ENCODE peak calls at places on chromosomes 16 and 17, in eight cellular contexts. Y, C, O, T, A, S, I and Q are unnamed samples. For H3K36me3, the result is how much of the 10 kb centered on the place peaks cover.

GRCh38 chr17:43579570-43580140 is 33.5 kb upstream of the ETV4 start:
- DNase-seq in S (no peak), A (no peak), T (no peak), O (no peak), Y (no peak), C (no peak), I (no peak), Q (no peak)

GRCh38 chr16:78684040-78684611 is 584.7 kb downstream of the WWOX start:
- DNase-seq in O (peak), S (no peak), Y (peak), A (no peak), T (no peak), C (peak), I (no peak), Q (no peak)

GRCh38 chr16:4686497-4687210 is 6.7 kb upstream of the NUDT16L1 start:
- DNase-seq in A (no peak), S (no peak), I (no peak), T (no peak), Y (peak), C (no peak), O (no peak), Q (no peak)

GRCh38 chr17:27446569-27447301 is 9.5 kb upstream of the KSR1 start:
- DNase-seq in Y (no peak), A (no peak), C (no peak), I (no peak), O (no peak), S (peak), T (no peak), Q (no peak)

GRCh38 chr17:45096141-45096540 is 35.0 kb downstream of the NMT1 start:
- DNase-seq in O (no peak), Y (no peak), S (no peak), T (no peak), A (no peak), I (no peak), C (no peak), Q (no peak)

GRCh38 chr16:733382-734207 is 6.7 kb downstream of the HAGHL start:
- DNase-seq in A (peak), I (no peak), S (peak), O (no peak), T (no peak), C (no peak), Y (peak), Q (no peak)

GRCh38 chr17:34658796-34659195 is 79.4 kb downstream of the TMEM132E start:
- DNase-seq in O (no peak), I (no peak), T (no peak), Y (no peak), A (no peak), C (no peak), S (no peak), Q (no peak)

GRCh38 chr16:86430814-86431213 is 79.5 kb upstream of the FOXF1 start:
- DNase-seq in S (no peak), T (no peak), Y (no peak), A (no peak), C (no peak), O (no peak), I (no peak), Q (no peak)

GRCh38 chr17:76584427-76585047 is 1.1 kb downstream of the ST6GALNAC2 start:
- DNase-seq in A (no peak), S (peak), T (no peak), C (no peak), Y (peak), O (no peak), I (no peak), Q (no peak)

GRCh38 chr16:74726736-74727135 is 26.1 kb upstream of the MLKL start:
- DNase-seq in O (peak), S (no peak), T (no peak), Y (no peak), C (no peak), A (peak), I (peak), Q (no peak)

GRCh38 chr17:245611-246010 is 64.2 kb upstream of the DOC2B start:
- DNase-seq in O (peak), T (no peak), A (no peak), I (no peak), C (peak), Y (peak), S (no peak), Q (no peak)

GRCh38 chr17:12789075-12789975 is at the start of gene ARHGAP44:
- DNase-seq in A (peak), S (peak), T (peak), Y (peak), O (peak), C (peak), I (no peak), Q (peak)

GRCh38 chr16:9381399-9381798 is 290.0 kb downstream of the HAPSTR1 start:
- DNase-seq in I (no peak), A (no peak), S (no peak), Y (no peak), C (no peak), T (no peak), O (no peak), Q (no peak)

GRCh38 chr17:49315551-49315951 is 46.5 kb downstream of the ZNF652 start:
- DNase-seq in C (peak), O (peak), T (peak), I (no peak), A (peak), S (peak), Y (peak), Q (peak)
- H3K4me3 ChIP-seq in C (no peak), O (peak), T (no peak), I (no peak), A (no peak), S (no peak), Y (no peak), Q (no peak)

GRCh38 chr17:21015564-21015963 is 27.2 kb downstream of the USP22 start:
- DNase-seq in T (no peak), I (no peak), C (no peak), A (no peak), S (no peak), Y (peak), O (no peak), Q (no peak)

GRCh38 chr17:21014498-21014897 is 28.3 kb downstream of the USP22 start:
- DNase-seq in Y (peak), O (no peak), S (no peak), C (no peak), I (no peak), T (no peak), A (no peak), Q (no peak)

GRCh38 chr17:21010705-21011596 is 31.9 kb downstream of the USP22 start:
- DNase-seq in Y (peak), S (no peak), I (no peak), C (no peak), A (no peak), T (no peak), O (no peak), Q (no peak)

GRCh38 chr17:21013983-21014382 is 28.8 kb downstream of the USP22 start:
- DNase-seq in S (no peak), O (no peak), T (no peak), Y (no peak), I (no peak), A (no peak), C (no peak), Q (no peak)

DNA sequence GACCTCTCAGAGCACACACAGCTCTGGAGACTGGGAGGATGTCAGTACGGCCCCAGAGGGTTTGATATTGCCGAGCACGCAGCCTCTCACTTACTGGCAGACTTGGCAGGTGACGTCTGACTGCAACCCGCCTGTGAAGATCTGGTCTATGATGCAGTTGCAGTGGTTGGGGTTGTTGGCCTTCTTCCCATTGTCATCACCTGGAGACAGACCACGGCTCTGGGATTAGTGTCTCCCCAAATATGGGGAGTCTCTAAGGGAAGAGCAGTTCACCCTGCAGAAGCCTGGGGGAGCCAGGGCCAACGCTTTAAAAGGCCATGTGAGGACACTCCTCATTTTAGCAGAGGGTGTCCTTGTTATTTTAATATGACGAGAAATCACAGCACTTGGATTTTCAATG is 30.1 kb downstream of the USP22 start:
- DNase-seq in I (no peak), C (no peak), S (no peak), A (no peak), O (no peak), T (no peak), Y (peak), Q (no peak)
- TF ChIP-seq POLR2AphosphoS5 in I (no peak), C (no peak), S (no peak), A (no peak), O (no peak), T (no peak), Y (peak), Q (no peak)

GRCh38 chr16:66824006-66824405 is 6.8 kb downstream of the NAE1 start:
- DNase-seq in I (no peak), Y (no peak), A (no peak), S (no peak), T (no peak), O (no peak), C (no peak), Q (no peak)
- H3K36me3 ChIP-seq in I (under half), Y (under half), A (under half), S (half or more), T (under half), O (under half), C (half or more), Q (under half)

GRCh38 chr17:78883090-78883532 is 19.9 kb downstream of the CEP295NL start:
- DNase-seq in I (no peak), A (no peak), O (peak), S (peak), C (peak), Y (peak), T (no peak), Q (peak)
- H3K4me3 ChIP-seq in I (no peak), A (no peak), O (peak), S (peak), C (peak), Y (peak), T (no peak), Q (peak)

DNA sequence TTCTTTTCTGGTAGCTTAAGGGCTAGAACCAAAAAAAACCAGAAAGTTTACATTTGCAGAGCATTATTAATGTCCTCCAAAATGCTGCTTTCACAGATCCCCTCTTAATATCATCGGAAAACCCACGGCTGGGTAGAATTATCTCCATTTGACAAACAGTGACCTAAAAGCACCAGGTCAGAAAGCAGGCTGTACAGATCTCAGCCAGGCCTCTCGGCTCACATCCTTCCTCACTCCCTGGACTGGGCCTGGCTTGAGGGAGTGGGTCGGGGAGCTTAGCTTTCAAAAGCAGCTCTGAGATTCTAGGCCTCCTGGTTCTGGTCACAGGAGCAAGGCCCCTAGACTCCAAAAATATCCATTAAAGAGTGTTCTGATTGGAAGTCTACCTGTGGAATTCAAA is 9.1 kb upstream of the SLC12A3 start:
- DNase-seq in S (no peak), O (no peak), Y (no peak), A (no peak), I (no peak), T (no peak), C (no peak), Q (no peak)
- TF ChIP-seq POLR2AphosphoS5 in S (no peak), O (no peak), Y (no peak), A (no peak), I (no peak), T (no peak), C (no peak), Q (no peak)

DNA sequence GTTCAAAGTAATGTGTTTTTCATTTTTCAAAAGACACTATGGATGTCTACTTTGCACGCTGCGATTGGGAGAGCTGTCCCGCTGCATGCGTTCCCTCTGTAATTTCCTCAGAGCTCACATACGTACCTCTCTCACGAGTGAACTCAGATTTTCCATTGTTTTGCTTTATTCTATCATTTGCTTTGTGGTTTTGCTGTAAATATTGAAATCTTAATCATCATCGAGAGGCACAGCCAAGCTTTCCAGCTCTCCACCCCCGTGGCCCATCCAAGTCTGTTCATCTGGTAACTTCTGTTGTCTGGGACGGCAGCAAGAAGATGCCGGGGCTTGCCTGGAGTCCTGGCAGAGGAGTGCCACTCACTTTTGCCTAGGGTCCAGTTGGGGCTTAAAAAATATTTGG is 21.1 kb downstream of the TMC6 start:
- DNase-seq in I (no peak), O (no peak), A (no peak), C (no peak), T (no peak), S (no peak), Y (peak), Q (no peak)
- H3K36me3 ChIP-seq in I (under half), O (under half), A (under half), C (under half), T (under half), S (under half), Y (under half), Q (under half)

DNA sequence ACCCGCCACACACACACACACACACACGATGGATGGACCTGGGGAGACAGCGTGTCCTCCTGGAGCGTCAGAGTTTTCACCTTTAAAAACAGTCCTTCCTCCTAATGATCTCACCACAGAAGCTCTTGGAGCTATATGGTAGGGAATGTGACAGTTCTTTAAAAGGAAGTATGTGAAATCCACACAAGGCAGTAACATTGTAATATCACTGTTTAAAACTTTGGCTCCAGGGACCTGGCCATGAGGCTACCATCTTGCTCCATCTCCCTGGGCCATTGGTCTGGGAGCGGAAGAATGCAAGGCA is 302.4 kb downstream of the SOX9 start:
- DNase-seq in O (no peak), A (no peak), Y (no peak), T (no peak), I (no peak), C (no peak), S (no peak), Q (no peak)
- H3K4me3 ChIP-seq in O (no peak), A (no peak), Y (no peak), T (no peak), I (no peak), C (no peak), S (no peak), Q (no peak)